ENCODE peak calls at places on chromosomes 12 and 14, in seven cellular contexts. U is stimulated activated CD4-positive, alpha-beta T cell treated with anti-CD3 and anti-CD28 coated beads, Interleukin-12 subunit alpha, Interleukin-12 subunit beta, amount 100 ng/mL, for 24 hours; Y is T1000; N is fibroblast of pulmonary artery; B is NCI-H1105; H is amniotic stem cell; F is astrocyte of the spinal cord. J is an unnamed sample.

GRCh38 chr12:123946152-123946515 is 26.5 kb downstream of the CCDC92 start:
- DNase-seq in Y (no peak), F (no peak), U (no peak), H (no peak), B (no peak), N (no peak), J (no peak)

GRCh38 chr12:53182836-53183235 is 2.1 kb upstream of the CSAD start:
- DNase-seq in H (no peak), B (no peak), Y (no peak), F (no peak), U (no peak), N (peak), J (peak)

GRCh38 chr14:50527970-50528369 is 4.4 kb downstream of the MAP4K5 start:
- DNase-seq in H (no peak), F (peak), Y (no peak), B (no peak), U (no peak), N (no peak), J (peak)

GRCh38 chr12:66272650-66273049 is 29.6 kb upstream of the HELB start:
- DNase-seq in Y (no peak), N (no peak), H (no peak), U (no peak), B (no peak), F (no peak), J (no peak)

GRCh38 chr12:29556363-29556762 is 58.9 kb upstream of the OVCH1 start:
- DNase-seq in U (no peak), Y (no peak), F (no peak), N (no peak), H (no peak), B (no peak), J (no peak)

GRCh38 chr14:105092124-105092911 is 27.1 kb upstream of the GPR132 start:
- DNase-seq in U (no peak), Y (no peak), N (no peak), H (no peak), F (no peak), B (no peak), J (no peak)

GRCh38 chr12:114812858-114813761 is 129.1 kb upstream of the TBX3 start:
- DNase-seq in Y (no peak), N (peak), H (no peak), B (peak), F (peak), U (no peak), J (no peak)

GRCh38 chr14:51575225-51576111 is 76.2 kb upstream of the FRMD6 start:
- DNase-seq in N (no peak), H (no peak), Y (no peak), F (no peak), U (no peak), B (no peak), J (no peak)

GRCh38 chr12:79326225-79326624 is 364.5 kb downstream of the PAWR start:
- DNase-seq in N (no peak), F (no peak), U (no peak), Y (no peak), H (no peak), B (peak), J (no peak)

GRCh38 chr12:107635139-107635538 is 50.5 kb upstream of the PWP1 start:
- DNase-seq in F (peak), N (peak), H (no peak), B (no peak), U (no peak), Y (no peak), J (no peak)

GRCh38 chr14:74275265-74275841 is 27.4 kb downstream of the ABCD4 start:
- DNase-seq in B (no peak), F (peak), H (no peak), N (peak), U (no peak), Y (peak), J (peak)

GRCh38 chr12:124500232-124501079 is 67.0 kb downstream of the NCOR2 start:
- DNase-seq in N (peak), Y (no peak), B (no peak), U (no peak), H (no peak), F (peak), J (no peak)

GRCh38 chr12:43113153-43113552 is 438.9 kb downstream of the ADAMTS20 start:
- DNase-seq in F (peak), N (peak), U (no peak), H (no peak), Y (no peak), B (no peak), J (no peak)

GRCh38 chr14:21668377-21668776 is 5.2 kb downstream of the OR4E1 start:
- DNase-seq in F (peak), N (peak), U (no peak), H (no peak), Y (no peak), B (no peak), J (no peak)

GRCh38 chr12:55720071-55720564 is at the start of gene RDH5:
- DNase-seq in U (no peak), F (peak), H (peak), B (no peak), N (peak), Y (no peak), J (no peak)

GRCh38 chr12:42953021-42953420 is 363.5 kb upstream of the PRICKLE1 start:
- DNase-seq in Y (no peak), U (no peak), B (no peak), F (no peak), H (no peak), N (no peak), J (no peak)

GRCh38 chr12:14850929-14851663 is 7.8 kb upstream of the ART4 start:
- DNase-seq in H (no peak), F (no peak), N (no peak), B (no peak), Y (no peak), U (no peak), J (no peak)

GRCh38 chr12:96889273-96889933 is 17.7 kb upstream of the NEDD1 start:
- DNase-seq in N (peak), H (no peak), F (peak), U (no peak), B (no peak), Y (no peak), J (no peak)

GRCh38 chr14:54490448-54490805 is 1.6 kb upstream of the GMFB start:
- DNase-seq in U (no peak), H (no peak), B (no peak), F (no peak), N (no peak), Y (no peak), J (peak)

GRCh38 chr14:39176263-39177167 is 1.5 kb downstream of the PNN start:
- DNase-seq in N (no peak), H (no peak), F (no peak), Y (no peak), U (no peak), B (no peak), J (no peak)

GRCh38 chr12:130636370-130636769 is 79.7 kb downstream of the RIMBP2 start:
- DNase-seq in H (no peak), N (no peak), Y (no peak), U (no peak), B (no peak), F (no peak), J (no peak)

GRCh38 chr14:67370830-67371229 is 10.7 kb downstream of the EIF2S1 start:
- DNase-seq in U (no peak), H (no peak), N (no peak), F (peak), B (no peak), Y (no peak), J (no peak)

GRCh38 chr12:52914722-52915121 is 9.8 kb upstream of the KRT8 start:
- DNase-seq in H (no peak), N (no peak), U (no peak), B (no peak), F (no peak), Y (no peak), J (no peak)

GRCh38 chr12:16880864-16881285 is 274.9 kb upstream of the LMO3 start:
- DNase-seq in H (no peak), Y (no peak), N (no peak), F (no peak), B (peak), U (no peak), J (peak)

GRCh38 chr12:25084816-25085215 is 110.1 kb downstream of the DNAI7 start:
- DNase-seq in H (no peak), B (no peak), Y (no peak), U (no peak), F (no peak), N (no peak), J (no peak)

GRCh38 chr12:122394626-122395194 is 27.8 kb downstream of the CLIP1 start:
- DNase-seq in N (no peak), Y (no peak), U (no peak), H (no peak), B (no peak), F (peak), J (no peak)

GRCh38 chr12:49790741-49791140 is 37.5 kb downstream of the NCKAP5L start:
- DNase-seq in B (no peak), F (no peak), Y (no peak), H (no peak), N (no peak), U (no peak), J (no peak)

GRCh38 chr12:6684609-6685008 is 4.6 kb downstream of the ZNF384 start:
- DNase-seq in H (no peak), N (peak), Y (no peak), B (peak), U (no peak), F (no peak), J (peak)

GRCh38 chr12:123614531-123614930 is 12.6 kb downstream of the DDX55 start:
- DNase-seq in H (no peak), N (peak), B (no peak), U (no peak), F (no peak), Y (no peak), J (peak)

GRCh38 chr12:11701398-11701797 is 51.9 kb downstream of the ETV6 start:
- DNase-seq in B (no peak), Y (no peak), H (no peak), N (no peak), U (no peak), F (no peak), J (no peak)

GRCh38 chr14:97994020-97994531 is 1196.9 kb downstream of the VRK1 start:
- DNase-seq in H (no peak), U (no peak), B (no peak), N (no peak), Y (no peak), F (no peak), J (no peak)

GRCh38 chr14:75513911-75514672 is 8.2 kb upstream of the BATF start:
- DNase-seq in N (no peak), F (no peak), B (no peak), Y (no peak), U (no peak), H (no peak), J (no peak)

GRCh38 chr14:24362241-24362960 is 5.6 kb upstream of the NFATC4 start:
- DNase-seq in F (no peak), H (no peak), B (no peak), N (no peak), Y (no peak), U (no peak), J (no peak)

GRCh38 chr14:75487155-75487671 is 35.1 kb upstream of the BATF start:
- DNase-seq in Y (no peak), H (no peak), U (no peak), N (no peak), B (no peak), F (no peak), J (no peak)

GRCh38 chr12:20432290-20432689 is 64.0 kb downstream of the PDE3A start:
- DNase-seq in Y (no peak), F (no peak), N (no peak), H (no peak), U (no peak), B (no peak), J (no peak)

GRCh38 chr14:60090864-60091519 is 731 bp upstream of the PCNX4 start:
- DNase-seq in U (peak), Y (peak), F (peak), N (peak), B (peak), H (no peak), J (peak)

J was measured in A673.